ENCODE peak calls at places on chromosomes 11 and 22, in ten cellular contexts. R, E, J, F, D, Q, H, Z, K and N are unnamed samples.

GRCh38 chr22:44088976-44089570 is 65.0 kb downstream of the PARVB start:
- DNase-seq in R (no peak), E (peak; percentile 83), J (no peak), F (no peak), D (no peak), Q (no peak), H (peak; percentile 54), Z (no peak), K (no peak), N (no peak)

GRCh38 chr22:35589071-35589735 is 27.9 kb downstream of the MB start:
- DNase-seq in R (peak; percentile 57), E (peak; percentile 80), J (no peak), F (no peak), D (no peak), Q (no peak), H (no peak), Z (no peak), K (no peak), N (no peak)

GRCh38 chr11:113781682-113782081 is 2.1 kb downstream of the CLDN25 start:
- DNase-seq in R (no peak), E (no peak), J (no peak), F (no peak), D (no peak), Q (no peak), H (no peak), Z (no peak), K (peak; percentile 47), N (no peak)

GRCh38 chr11:102527041-102527440 is 3.5 kb downstream of the MMP7 start:
- DNase-seq in R (no peak), E (no peak), J (no peak), F (no peak), D (no peak), Q (no peak), H (no peak), Z (no peak), K (no peak), N (no peak)

GRCh38 chr11:102006835-102007566 is 40.2 kb upstream of the CFAP300 start:
- DNase-seq in R (no peak), E (no peak), J (no peak), F (no peak), D (no peak), Q (peak; percentile 71), H (no peak), Z (no peak), K (no peak), N (peak; percentile 70)

GRCh38 chr11:47152953-47153950 is 23.4 kb downstream of the ARFGAP2 start:
- DNase-seq in R (no peak), E (peak; percentile 89), J (peak; percentile 79), F (no peak), D (peak; percentile 79), Q (peak; percentile 63), H (peak; percentile 60), Z (peak; percentile 89), K (peak; percentile 93), N (peak; percentile 84)

GRCh38 chr11:36492724-36493304 is 17.3 kb downstream of the TRAF6 start:
- DNase-seq in R (peak; percentile 42), E (no peak), J (no peak), F (no peak), D (peak; percentile 56), Q (peak; percentile 35), H (no peak), Z (peak; percentile 46), K (peak; percentile 73), N (no peak)

GRCh38 chr11:115348404-115348803 is 155.8 kb downstream of the CADM1 start:
- DNase-seq in R (no peak), E (no peak), J (no peak), F (no peak), D (no peak), Q (no peak), H (no peak), Z (no peak), K (no peak), N (no peak)

GRCh38 chr22:44369241-44369652 is 56.5 kb upstream of the SHISAL1 start:
- DNase-seq in R (no peak), E (peak; percentile 49), J (no peak), F (peak; percentile 65), D (peak; percentile 16), Q (no peak), H (no peak), Z (no peak), K (peak; percentile 77), N (no peak)

GRCh38 chr11:83158965-83159900 is 2.3 kb downstream of the PCF11 start:
- DNase-seq in R (no peak), E (no peak), J (no peak), F (no peak), D (no peak), Q (no peak), H (no peak), Z (no peak), K (no peak), N (no peak)

GRCh38 chr22:36244522-36245391 is 5.4 kb upstream of the APOL2 start:
- DNase-seq in R (no peak), E (no peak), J (peak; percentile 30), F (no peak), D (no peak), Q (no peak), H (no peak), Z (no peak), K (no peak), N (no peak)

GRCh38 chr11:93528252-93528651 is 14.9 kb downstream of the SMCO4 start:
- DNase-seq in R (no peak), E (no peak), J (no peak), F (no peak), D (no peak), Q (no peak), H (peak; percentile 45), Z (no peak), K (no peak), N (no peak)

GRCh38 chr11:93526058-93526633 is 17.0 kb downstream of the SMCO4 start:
- DNase-seq in R (no peak), E (no peak), J (no peak), F (no peak), D (no peak), Q (no peak), H (no peak), Z (no peak), K (no peak), N (no peak)

GRCh38 chr11:93525601-93526000 is 17.6 kb downstream of the SMCO4 start:
- DNase-seq in R (no peak), E (no peak), J (no peak), F (no peak), D (no peak), Q (no peak), H (no peak), Z (no peak), K (no peak), N (no peak)

GRCh38 chr11:93528757-93529639 is 14.2 kb downstream of the SMCO4 start:
- DNase-seq in R (no peak), E (no peak), J (no peak), F (no peak), D (no peak), Q (no peak), H (peak; percentile 28), Z (no peak), K (no peak), N (no peak)

DNA sequence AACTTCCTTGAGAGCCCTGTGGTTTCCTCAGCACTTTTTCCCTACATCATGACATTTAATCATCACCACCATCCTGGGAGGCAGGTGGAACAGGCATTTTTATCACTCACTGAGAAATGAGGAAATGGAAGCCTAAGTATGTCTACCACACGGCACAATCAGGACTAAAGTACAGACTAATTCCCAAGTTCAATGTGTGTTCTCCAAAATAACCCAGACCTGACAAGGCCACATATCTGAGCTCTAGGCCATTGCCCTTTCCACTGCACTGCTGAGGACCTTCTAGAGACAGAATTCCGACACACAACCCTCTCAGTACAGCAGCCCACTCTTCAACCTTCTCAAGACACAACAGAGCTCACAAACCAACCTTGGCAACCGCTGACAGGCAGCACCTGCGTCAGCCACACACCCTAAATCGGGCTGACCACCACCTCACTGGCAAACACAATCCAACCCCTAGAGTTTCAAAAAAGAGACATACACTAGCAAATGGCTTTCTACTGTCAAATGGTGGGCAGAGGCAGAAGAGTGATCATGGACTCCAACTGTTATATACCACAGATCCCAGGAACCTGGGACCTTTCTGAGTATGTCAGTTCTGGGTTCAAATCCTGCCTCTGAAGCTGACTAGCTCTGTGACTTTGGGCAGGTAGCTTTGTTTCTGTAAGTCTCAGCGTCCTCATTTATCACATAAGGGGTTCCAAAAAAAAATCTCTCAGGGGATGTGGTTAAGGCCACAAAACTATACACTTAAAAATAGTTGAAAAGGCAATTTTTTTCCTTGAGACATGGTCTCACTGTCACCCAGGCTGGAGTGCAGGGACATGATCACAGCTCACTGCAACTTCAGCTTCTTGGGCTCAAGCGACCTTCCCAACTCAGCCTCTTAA is 16.3 kb downstream of the SMCO4 start:
- DNase-seq in R (no peak), E (no peak), J (no peak), F (no peak), D (no peak), Q (peak; percentile 32), H (no peak), Z (no peak), K (no peak), N (no peak)
- H3K4me1 ChIP-seq in R (no peaks in the 10 kb centered on the region), E (peaks cover 18% of the 10 kb centered on the region), J (peaks cover 40% of the 10 kb centered on the region), F (peaks cover 68% of the 10 kb centered on the region), D (peaks cover 14% of the 10 kb centered on the region), Q (peaks cover 84% of the 10 kb centered on the region), H (peaks cover 7% of the 10 kb centered on the region), Z (no peaks in the 10 kb centered on the region), K (peaks cover 35% of the 10 kb centered on the region), N (peaks cover 64% of the 10 kb centered on the region)

DNA sequence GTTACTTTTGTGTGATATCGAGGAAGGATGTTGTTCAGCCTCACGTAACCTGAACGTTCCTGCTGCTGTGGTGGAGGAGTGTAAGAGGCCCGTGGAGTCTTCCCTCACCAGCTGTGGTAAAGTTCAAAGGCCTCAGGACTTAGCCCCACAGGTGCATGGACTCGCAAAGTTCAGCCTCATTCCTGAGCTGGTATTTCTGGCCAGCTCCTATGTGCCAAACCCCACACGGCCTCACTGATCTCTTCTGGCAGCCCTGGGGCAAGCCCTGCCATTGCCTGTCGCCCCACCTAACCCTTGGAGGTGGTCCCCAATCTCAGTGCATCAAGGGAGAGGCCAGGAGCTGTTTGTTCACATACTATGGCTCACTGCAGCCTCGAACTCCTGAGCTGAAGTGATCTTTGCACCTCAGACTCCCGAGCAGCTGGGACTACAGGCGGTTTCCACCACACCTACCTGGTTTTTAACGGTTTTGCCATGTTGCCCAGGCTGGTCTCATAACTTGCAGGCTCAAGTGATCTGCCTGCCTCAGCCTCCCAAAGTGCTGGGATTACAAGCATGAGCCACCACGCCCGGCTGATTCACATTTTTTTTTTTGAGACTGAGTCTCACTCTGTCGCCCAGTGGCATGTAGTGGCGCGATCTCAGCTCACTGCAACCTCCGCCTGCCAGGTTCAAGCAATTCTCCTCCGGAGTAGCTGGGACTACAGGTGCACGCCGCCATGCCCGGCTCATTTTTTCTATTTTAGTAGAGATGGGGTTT is 2.2 kb downstream of the PHRF1 start:
- DNase-seq in R (no peak), E (no peak), J (no peak), F (no peak), D (no peak), Q (no peak), H (no peak), Z (no peak), K (no peak), N (no peak)
- H3K4me3 ChIP-seq in R (peak overlapping the region; percentile 99), E (no peak overlapping the region), J (peak overlapping the region; percentile 96), F (no peak overlapping the region), D (peak overlapping the region; percentile 90), Q (peak overlapping the region; percentile 78), H (no peak overlapping the region), Z (peak overlapping the region; percentile 98), K (peak overlapping the region; percentile 96), N (peak overlapping the region; percentile 82)

GRCh38 chr22:19180234-19180633 is 1.7 kb upstream of the SLC25A1 start:
- DNase-seq in R (no peak), E (no peak), J (no peak), F (no peak), D (no peak), Q (no peak), H (no peak), Z (no peak), K (no peak), N (no peak)
- TF ChIP-seq POLR2AphosphoS5 in R (no peak), E (no peak), J (no peak), F (no peak), D (no peak), Q (no peak), H (no peak), Z (no peak), K (no peak), N (no peak)

GRCh38 chr11:75159081-75159953 is 8.4 kb downstream of the SLCO2B1 start:
- DNase-seq in R (no peak), E (no peak), J (no peak), F (no peak), D (no peak), Q (peak; percentile 85), H (no peak), Z (no peak), K (peak; percentile 40), N (peak; percentile 74)
- H3K4me1 ChIP-seq in R (no peaks in the 10 kb centered on the region), E (no peaks in the 10 kb centered on the region), J (no peaks in the 10 kb centered on the region), F (peaks cover 6% of the 10 kb centered on the region), D (peaks cover 8% of the 10 kb centered on the region), Q (peaks cover 100% of the 10 kb centered on the region), H (no peaks in the 10 kb centered on the region), Z (no peaks in the 10 kb centered on the region), K (no peaks in the 10 kb centered on the region), N (peaks cover 34% of the 10 kb centered on the region)